ENCODE peak calls at places on chromosome 13, in four cellular contexts. C is dorsolateral prefrontal cortex, A is uterus, L is hepatocyte. K is an unnamed sample.
A peak's percentile ranks its signal among the peaks of the same experiment; 100 is the strongest.

GRCh38 chr13:39016789-39017188 is 21.1 kb downstream of the PROSER1 start:
- DNase-seq in A (no peak), L (peak; percentile 51), C (peak; percentile 37), K (no peak)

GRCh38 chr13:43787518-43787891 is 733 bp upstream of the ENOX1 start:
- DNase-seq in C (no peak), A (no peak), L (no peak), K (no peak)

GRCh38 chr13:45325806-45326205 is 15.2 kb downstream of the TPT1 start:
- DNase-seq in A (peak; percentile 28), C (peak; percentile 74), L (peak; percentile 50), K (peak; percentile 86)

GRCh38 chr13:86932935-86933334 is 738.2 kb upstream of the SLITRK5 start:
- DNase-seq in C (no peak), A (no peak), L (no peak), K (no peak)

GRCh38 chr13:57637515-57637914 is 6.0 kb downstream of the PCDH17 start:
- DNase-seq in A (no peak), C (no peak), L (no peak), K (no peak)

GRCh38 chr13:33452873-33453558 is 167.5 kb upstream of the STARD13 start:
- DNase-seq in C (no peak), A (peak; percentile 70), L (no peak), K (no peak)

GRCh38 chr13:87498681-87499080 is 172.5 kb upstream of the SLITRK5 start:
- DNase-seq in C (no peak), L (peak; percentile 52), A (no peak), K (no peak)

GRCh38 chr13:79724348-79725103 is 243.6 kb downstream of the NDFIP2 start:
- DNase-seq in A (no peak), L (peak; percentile 54), C (no peak), K (no peak)

GRCh38 chr13:43298799-43299198 is 275.4 kb downstream of the DNAJC15 start:
- DNase-seq in C (no peak), A (no peak), L (no peak), K (no peak)

GRCh38 chr13:97653741-97654140 is 219.8 kb downstream of the RAP2A start:
- DNase-seq in L (peak; percentile 35), C (no peak), A (no peak), K (no peak)

DNA sequence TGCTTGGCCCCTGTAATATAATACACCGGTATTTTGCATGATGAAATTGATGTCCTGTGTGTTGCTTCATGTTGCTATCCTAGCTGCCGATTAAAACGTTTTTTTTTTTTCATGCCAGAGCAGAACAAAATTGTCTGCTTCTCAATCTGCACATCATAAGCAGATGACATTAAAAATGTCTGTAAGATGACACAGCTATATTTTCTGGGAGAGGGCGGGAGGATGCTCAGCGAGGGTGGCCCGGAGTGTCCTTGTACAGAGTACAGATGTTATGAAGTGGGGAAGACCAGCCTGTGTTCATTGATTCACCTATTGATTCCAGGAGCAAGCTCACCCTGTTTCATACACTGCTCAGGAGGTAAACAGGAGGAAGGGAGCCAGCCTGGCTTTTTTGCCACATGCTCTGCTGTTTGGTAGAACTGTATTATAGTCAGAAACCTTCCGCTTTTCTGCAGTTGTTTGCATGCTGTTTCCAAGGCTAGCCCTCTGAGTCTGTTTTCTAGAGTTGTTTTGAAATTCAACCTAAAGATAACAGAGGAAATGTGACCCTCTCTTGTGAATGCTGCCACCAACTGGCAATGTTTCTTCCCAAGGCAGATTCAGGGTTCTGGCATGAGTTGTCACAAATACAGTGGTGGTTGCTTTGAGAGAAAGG is 4.7 kb upstream of the IRS2 start:
- DNase-seq in C (peak; percentile 54), A (no peak), L (peak; percentile 56), K (no peak)
- TF ChIP-seq CTCF in C (peak; percentile 72), A (peak; percentile 5), L (peak; percentile 66), K (no peak)

GRCh38 chr13:50514249-50514648 is 329.2 kb downstream of the DLEU7 start:
- DNase-seq in L (no peak), A (no peak), C (no peak), K (no peak)

GRCh38 chr13:50509771-50510441 is 333.6 kb downstream of the DLEU7 start:
- DNase-seq in A (no peak), L (no peak), C (no peak), K (no peak)

GRCh38 chr13:50513528-50513863 is 330.0 kb downstream of the DLEU7 start:
- DNase-seq in C (no peak), L (no peak), A (no peak), K (no peak)

GRCh38 chr13:50511877-50512332 is 331.6 kb downstream of the DLEU7 start:
- DNase-seq in A (no peak), L (no peak), C (no peak), K (no peak)

DNA sequence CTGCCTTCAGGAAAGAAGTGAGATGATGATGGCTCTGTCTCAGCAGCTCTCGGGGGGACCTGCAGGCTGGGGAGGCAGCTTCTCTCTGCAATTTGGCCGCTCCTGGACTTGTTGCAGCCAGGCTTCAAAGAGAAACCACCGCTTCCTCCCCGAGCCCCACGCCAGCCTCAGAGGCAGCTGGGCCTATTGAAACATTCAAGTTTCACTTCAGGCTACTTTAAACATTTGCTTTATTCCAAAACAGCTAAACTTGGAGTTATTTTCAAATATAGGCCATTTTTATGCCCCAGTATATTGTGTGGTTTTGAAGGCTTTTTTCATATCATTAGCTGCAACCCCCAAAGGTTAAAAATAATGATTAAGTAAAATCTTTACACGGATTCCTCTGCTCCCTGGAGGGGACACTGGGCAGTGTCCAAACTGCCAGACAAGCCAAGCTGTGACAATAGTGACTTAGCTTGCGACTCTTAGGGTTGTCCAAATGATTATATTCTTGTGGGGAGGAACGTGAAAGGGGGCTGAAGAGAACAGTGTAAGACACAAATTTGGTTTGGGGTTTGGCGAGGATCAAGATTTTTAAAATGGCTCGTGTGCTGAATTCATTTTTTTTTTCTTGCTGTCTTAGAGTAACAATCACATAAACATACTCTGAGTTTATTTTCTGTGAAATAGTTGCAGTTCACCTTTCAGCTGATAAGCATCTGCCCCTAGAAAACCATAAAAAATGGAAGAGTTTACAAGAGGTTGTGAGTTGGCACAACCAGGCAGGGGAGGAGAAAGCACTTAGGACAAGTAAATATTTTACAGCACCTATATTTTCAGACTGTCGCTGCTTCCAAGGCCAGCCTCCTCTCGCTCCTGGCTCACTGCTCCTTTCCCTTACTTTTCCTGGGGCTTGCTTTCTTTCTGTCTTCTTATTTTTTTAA is 330.6 kb downstream of the DLEU7 start:
- DNase-seq in L (peak; percentile 51), A (peak; percentile 61), C (peak; percentile 52), K (peak; percentile 77)
- TF ChIP-seq CTCF in L (no peak), A (no peak), C (peak; percentile 45), K (no peak)

GRCh38 chr13:98977568-98978270 is at the start of gene DOCK9:
- DNase-seq in L (peak; percentile 43), C (peak; percentile 86), A (peak; percentile 54), K (no peak)

GRCh38 chr13:98976338-98976737 is 1.5 kb downstream of the DOCK9 start:
- DNase-seq in L (no peak), A (no peak), C (no peak), K (no peak)

GRCh38 chr13:98974053-98974452 is 3.8 kb downstream of the DOCK9 start:
- DNase-seq in L (no peak), C (no peak), A (peak; percentile 44), K (no peak)

GRCh38 chr13:98976941-98977340 is 923 bp downstream of the DOCK9 start:
- DNase-seq in C (no peak), L (no peak), A (no peak), K (no peak)

GRCh38 chr13:98975822-98976261 is 2.0 kb downstream of the DOCK9 start:
- DNase-seq in C (no peak), A (no peak), L (no peak), K (no peak)
- TF ChIP-seq CTCF in C (no peak), A (no peak), L (no peak), K (no peak)

GRCh38 chr13:107827840-107828549 is 387.3 kb downstream of the LIG4 start:
- DNase-seq in L (no peak), A (no peak), C (no peak), K (no peak)

GRCh38 chr13:107834717-107835116 is 380.6 kb downstream of the LIG4 start:
- DNase-seq in C (no peak), L (no peak), A (no peak), K (no peak)

GRCh38 chr13:107835339-107836018 is 379.9 kb downstream of the LIG4 start:
- DNase-seq in L (no peak), A (no peak), C (no peak), K (peak; percentile 45)

GRCh38 chr13:107834268-107834667 is 381.1 kb downstream of the LIG4 start:
- DNase-seq in C (no peak), L (no peak), A (no peak), K (no peak)

DNA sequence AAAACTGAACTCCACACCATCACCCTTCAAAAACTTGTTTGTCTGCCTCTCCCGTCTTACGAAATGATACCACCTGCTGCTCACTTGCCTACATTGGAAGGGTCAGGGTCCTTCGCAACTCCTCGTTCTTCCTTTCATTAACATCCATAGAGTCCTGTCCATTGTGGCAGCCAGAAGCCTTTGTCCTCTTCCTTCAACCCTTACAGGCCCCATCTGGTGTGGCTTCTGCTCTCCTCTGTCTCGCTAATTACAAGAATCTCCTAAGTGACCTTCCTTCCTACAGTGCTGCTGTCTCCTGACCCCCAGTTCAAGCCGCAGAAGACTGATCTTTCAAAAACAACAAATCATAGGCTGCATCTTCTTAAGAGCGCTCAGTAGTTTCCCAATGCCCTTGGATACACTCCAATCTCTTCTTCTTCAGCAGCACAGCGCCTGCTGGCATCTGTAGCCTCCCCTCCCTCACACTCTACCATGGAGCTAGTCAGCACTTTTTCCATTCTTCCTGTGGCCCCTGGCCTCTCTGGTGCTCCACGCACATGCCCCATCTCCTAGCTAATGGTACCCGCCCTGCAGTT is 382.7 kb downstream of the LIG4 start:
- DNase-seq in L (no peak), A (no peak), C (no peak), K (no peak)
- TF ChIP-seq CTCF in L (no peak), A (no peak), C (no peak), K (no peak)

GRCh38 chr13:48476215-48476614 is 56.7 kb downstream of the RCBTB2 start:
- DNase-seq in C (no peak), L (no peak), A (no peak), K (no peak)

GRCh38 chr13:48478401-48478800 is 54.5 kb downstream of the RCBTB2 start:
- DNase-seq in L (no peak), C (no peak), A (no peak), K (no peak)

GRCh38 chr13:48476674-48477073 is 56.2 kb downstream of the RCBTB2 start:
- DNase-seq in L (no peak), A (no peak), C (no peak), K (no peak)

GRCh38 chr13:48477191-48477855 is 55.6 kb downstream of the RCBTB2 start:
- DNase-seq in C (no peak), L (no peak), A (no peak), K (no peak)

GRCh38 chr13:48475230-48475629 is 57.6 kb downstream of the RCBTB2 start:
- DNase-seq in L (no peak), A (no peak), C (no peak), K (no peak)
- TF ChIP-seq CTCF in L (no peak), A (no peak), C (no peak), K (no peak)

DNA sequence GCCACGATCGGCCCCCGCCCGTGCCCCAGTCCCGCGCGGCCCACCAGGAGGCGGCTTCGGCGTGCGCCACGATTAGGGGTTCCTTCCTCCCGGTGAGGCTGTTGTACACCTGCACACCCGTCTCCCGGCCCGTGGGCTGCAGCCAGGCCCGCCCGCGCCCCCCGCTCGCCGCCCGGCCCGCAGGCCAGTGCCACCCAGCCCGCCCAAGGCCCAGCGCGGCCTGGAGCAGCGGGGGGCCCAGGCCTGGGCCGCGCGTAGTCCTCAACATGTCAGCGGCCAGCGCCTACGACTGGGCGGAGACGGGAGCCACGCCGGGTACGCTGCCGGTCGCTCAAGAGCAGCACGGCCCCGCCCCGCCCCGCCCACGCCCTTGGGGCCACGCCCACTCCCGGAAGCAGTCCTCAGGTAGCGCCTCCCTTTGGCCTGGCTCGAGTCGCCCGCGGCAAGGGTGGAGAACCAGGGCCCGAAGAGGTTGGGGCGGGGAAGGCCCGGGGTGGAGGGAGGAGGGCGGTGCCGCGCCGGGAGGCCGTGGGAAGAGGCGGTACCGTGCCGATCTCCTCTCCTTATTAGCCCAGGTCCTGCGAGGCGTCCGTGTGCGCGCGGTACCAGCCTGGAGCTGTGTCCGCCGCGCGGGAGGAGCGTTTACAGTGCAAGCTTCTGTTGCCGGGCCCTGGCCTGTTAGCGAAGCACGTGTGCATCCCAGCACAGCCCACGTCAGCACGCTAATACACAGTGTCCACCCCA is at the start of gene CARS2:
- DNase-seq in C (peak; percentile 87), L (peak; percentile 97), A (peak; percentile 97), K (peak; percentile 99)
- TF ChIP-seq CTCF in C (peak; percentile 15), L (no peak), A (no peak), K (no peak)